ENCODE peak calls at places on chromosome 2, in six cellular contexts. K is astrocyte of the cerebellum, P is transverse colon, I is fibroblast of mammary gland, M is BE2C, C is GM23338. N is an unnamed sample.

GRCh38 chr2:221624475-221624874 is 52.4 kb upstream of the EPHA4 start:
- DNase-seq in K (no peak), P (no peak), I (no peak), M (no peak), C (no peak), N (no peak)

GRCh38 chr2:227325824-227326195 is 759 bp downstream of the MFF start:
- DNase-seq in K (peak), P (peak), I (peak), M (peak), C (peak), N (peak)

GRCh38 chr2:140657657-140658056 is 1473.2 kb downstream of the LRP1B start:
- DNase-seq in K (no peak), P (no peak), I (peak), M (no peak), C (no peak), N (no peak)

GRCh38 chr2:165745916-165746315 is 48.1 kb downstream of the GALNT3 start:
- DNase-seq in K (peak), P (no peak), I (peak), M (no peak), C (no peak), N (no peak)

GRCh38 chr2:129191530-129191929 is 787.9 kb upstream of the RAB6C start:
- DNase-seq in K (peak), P (no peak), I (no peak), M (no peak), C (peak), N (no peak)

GRCh38 chr2:143716527-143716926 is 587.3 kb downstream of the ARHGAP15 start:
- DNase-seq in K (peak), P (no peak), I (no peak), M (no peak), C (no peak), N (no peak)

GRCh38 chr2:3626118-3626816 is 31.4 kb downstream of the COLEC11 start:
- DNase-seq in K (no peak), P (no peak), I (no peak), M (no peak), C (no peak), N (no peak)

GRCh38 chr2:241777686-241778627 is 1.3 kb downstream of the GAL3ST2 start:
- DNase-seq in K (no peak), P (no peak), I (no peak), M (no peak), C (no peak), N (no peak)

GRCh38 chr2:68980956-68981355 is 6.5 kb downstream of the GKN1 start:
- DNase-seq in K (peak), P (no peak), I (no peak), M (no peak), C (no peak), N (no peak)

GRCh38 chr2:175027755-175028154 is 22.6 kb upstream of the CHN1 start:
- DNase-seq in K (no peak), P (no peak), I (no peak), M (no peak), C (no peak), N (no peak)

GRCh38 chr2:206260427-206261012 is 13.9 kb upstream of the ZDBF2 start:
- DNase-seq in K (no peak), P (no peak), I (peak), M (no peak), C (peak), N (no peak)

GRCh38 chr2:127560201-127560928 is 24.9 kb downstream of the MYO7B start:
- DNase-seq in K (no peak), P (no peak), I (peak), M (no peak), C (no peak), N (no peak)

GRCh38 chr2:3523551-3524041 is 4.3 kb upstream of the ADI1 start:
- DNase-seq in K (no peak), P (no peak), I (peak), M (no peak), C (no peak), N (no peak)

GRCh38 chr2:20509766-20510490 is 63.1 kb downstream of the RHOB start:
- DNase-seq in K (no peak), P (peak), I (peak), M (peak), C (peak), N (no peak)

GRCh38 chr2:25253153-25253617 is 84.8 kb upstream of the POMC start:
- DNase-seq in K (no peak), P (no peak), I (no peak), M (no peak), C (no peak), N (no peak)

GRCh38 chr2:128369626-128370467 is 51.2 kb upstream of the HS6ST1 start:
- DNase-seq in K (no peak), P (no peak), I (no peak), M (no peak), C (no peak), N (no peak)

GRCh38 chr2:105034170-105034569 is 3.7 kb upstream of the MRPS9 start:
- DNase-seq in K (no peak), P (no peak), I (peak), M (no peak), C (no peak), N (no peak)

GRCh38 chr2:175557810-175558377 is 376.4 kb upstream of the ATP5MC3 start:
- DNase-seq in K (no peak), P (no peak), I (no peak), M (no peak), C (peak), N (no peak)

GRCh38 chr2:55565613-55566012 is 46.1 kb downstream of the CFAP36 start:
- DNase-seq in K (no peak), P (no peak), I (no peak), M (no peak), C (no peak), N (no peak)

GRCh38 chr2:165239230-165239629 is at the start of gene SCN2A:
- DNase-seq in K (peak), P (no peak), I (peak), M (peak), C (peak), N (peak)

GRCh38 chr2:3091696-3092095 is 285.9 kb downstream of the EIPR1 start:
- DNase-seq in K (no peak), P (no peak), I (no peak), M (no peak), C (no peak), N (no peak)

GRCh38 chr2:156436477-156437085 is 402 bp downstream of the GPD2 start:
- DNase-seq in K (no peak), P (peak), I (no peak), M (no peak), C (peak), N (peak)

GRCh38 chr2:182366625-182367024 is 60.2 kb downstream of the PDE1A start:
- DNase-seq in K (peak), P (no peak), I (peak), M (no peak), C (no peak), N (no peak)

GRCh38 chr2:230669386-230669935 is 43.2 kb upstream of the CAB39 start:
- DNase-seq in K (no peak), P (no peak), I (no peak), M (no peak), C (no peak), N (peak)

GRCh38 chr2:21251216-21251971 is 127.6 kb downstream of the TDRD15 start:
- DNase-seq in K (no peak), P (peak), I (no peak), M (no peak), C (peak), N (no peak)

GRCh38 chr2:154616659-154617058 is 81.8 kb upstream of the KCNJ3 start:
- DNase-seq in K (no peak), P (no peak), I (no peak), M (no peak), C (peak), N (no peak)

GRCh38 chr2:201854841-201855240 is 48.5 kb downstream of the CDK15 start:
- DNase-seq in K (no peak), P (no peak), I (peak), M (no peak), C (no peak), N (no peak)

GRCh38 chr2:177589191-177589590 is 196.6 kb downstream of the AGPS start:
- DNase-seq in K (no peak), P (no peak), I (no peak), M (no peak), C (no peak), N (no peak)

GRCh38 chr2:54048117-54048785 is 67.2 kb upstream of the ACYP2 start:
- DNase-seq in K (no peak), P (no peak), I (no peak), M (no peak), C (no peak), N (no peak)

GRCh38 chr2:84946204-84947009 is 24.6 kb upstream of the KCMF1 start:
- DNase-seq in K (no peak), P (peak), I (peak), M (no peak), C (no peak), N (peak)

GRCh38 chr2:152426801-152427200 is 91.8 kb downstream of the FMNL2 start:
- DNase-seq in K (no peak), P (no peak), I (peak), M (no peak), C (no peak), N (no peak)

GRCh38 chr2:209411296-209411695 is 12.6 kb upstream of the MAP2 start:
- DNase-seq in K (no peak), P (no peak), I (no peak), M (no peak), C (no peak), N (no peak)

GRCh38 chr2:110796724-110797301 is 64.4 kb downstream of the ACOXL start:
- DNase-seq in K (no peak), P (no peak), I (no peak), M (no peak), C (no peak), N (no peak)

GRCh38 chr2:20553580-20553979 is 97.3 kb downstream of the HS1BP3 start:
- DNase-seq in K (no peak), P (no peak), I (no peak), M (no peak), C (no peak), N (no peak)

GRCh38 chr2:70570041-70570661 is 16.5 kb upstream of the TGFA start:
- DNase-seq in K (no peak), P (no peak), I (no peak), M (no peak), C (peak), N (no peak)

GRCh38 chr2:215970425-215970824 is 42.9 kb downstream of the MREG start:
- DNase-seq in K (no peak), P (no peak), I (peak), M (no peak), C (no peak), N (no peak)

GRCh38 chr2:33530614-33531344 is 54.3 kb downstream of the RASGRP3 start:
- DNase-seq in K (no peak), P (no peak), I (no peak), M (no peak), C (no peak), N (peak)
- H3K4me3 ChIP-seq in K (no peak), P (no peak), I (no peak), M (no peak), C (no peak), N (peak)

GRCh38 chr2:232133078-232133477 is 171.6 kb downstream of the DIS3L2 start:
- DNase-seq in K (no peak), P (no peak), I (no peak), M (no peak), C (peak), N (no peak)
- TF ChIP-seq CTCF in K (peak), P (no peak), I (peak), M (peak), C (peak), N (peak)

GRCh38 chr2:235051436-235052260 is 99.8 kb downstream of the SH3BP4 start:
- DNase-seq in K (no peak), P (no peak), I (peak), M (no peak), C (no peak), N (no peak)
- H3K4me3 ChIP-seq in K (no peak), P (no peak), I (no peak), M (no peak), C (no peak), N (no peak)

GRCh38 chr2:207710814-207711740 is at the start of gene CCNYL1:
- DNase-seq in K (peak), P (peak), I (peak), M (peak), C (peak), N (peak)
- TF ChIP-seq CTCF in K (no peak), P (peak), I (no peak), M (no peak), C (no peak), N (no peak)

DNA sequence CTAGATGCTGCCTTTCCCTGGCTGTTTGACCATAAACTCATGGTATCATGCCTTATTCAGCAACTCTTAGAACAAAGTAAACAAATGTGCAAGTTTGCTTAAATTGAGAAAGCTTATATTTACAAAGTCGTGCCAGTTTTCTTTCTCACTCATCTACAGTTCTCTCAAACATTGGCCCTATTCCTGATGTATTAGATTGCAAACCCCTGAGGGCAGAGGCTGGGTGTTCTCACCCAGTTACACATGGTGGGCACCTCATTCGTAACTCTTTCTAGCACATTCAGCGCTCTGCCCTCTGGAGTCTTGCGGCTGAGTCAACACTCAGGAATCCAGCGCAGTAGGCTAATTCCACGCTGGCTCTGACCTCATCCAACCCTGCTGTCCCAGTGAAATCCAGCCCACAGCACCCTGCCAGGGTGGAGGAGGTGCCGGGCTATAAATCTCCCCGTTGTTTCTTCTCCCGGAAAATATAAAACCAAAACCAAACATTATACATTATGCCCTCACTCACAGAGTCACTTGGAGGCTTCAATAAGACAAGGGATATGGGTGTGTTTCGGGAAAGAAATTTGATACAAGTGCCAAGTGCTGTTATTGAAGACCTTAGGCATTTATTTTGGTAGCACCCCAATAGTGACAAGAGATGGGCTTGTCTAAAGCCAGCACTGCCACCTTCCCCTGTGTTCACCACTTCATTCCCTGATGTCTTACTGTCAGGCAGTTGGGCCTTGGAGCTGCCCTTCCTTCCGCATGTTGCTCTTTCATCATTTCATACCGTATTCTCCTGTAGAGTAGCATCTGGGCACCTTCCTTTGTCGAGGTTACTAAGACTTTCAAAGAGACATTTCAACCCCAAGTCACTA is 287.4 kb downstream of the PRKCE start:
- DNase-seq in K (peak), P (peak), I (peak), M (peak), C (peak), N (no peak)
- H3K4me3 ChIP-seq in K (no peak), P (no peak), I (no peak), M (no peak), C (no peak), N (no peak)

GRCh38 chr2:187576906-187577305 is 22.7 kb upstream of the TFPI start:
- DNase-seq in K (no peak), P (no peak), I (no peak), M (no peak), C (no peak), N (no peak)

GRCh38 chr2:187581125-187581896 is 27.1 kb upstream of the TFPI start:
- DNase-seq in K (peak), P (no peak), I (peak), M (peak), C (peak), N (no peak)

GRCh38 chr2:187575081-187576067 is 21.1 kb upstream of the TFPI start:
- DNase-seq in K (peak), P (no peak), I (peak), M (no peak), C (no peak), N (no peak)

GRCh38 chr2:187577310-187577709 is 23.1 kb upstream of the TFPI start:
- DNase-seq in K (no peak), P (no peak), I (no peak), M (no peak), C (peak), N (no peak)

DNA sequence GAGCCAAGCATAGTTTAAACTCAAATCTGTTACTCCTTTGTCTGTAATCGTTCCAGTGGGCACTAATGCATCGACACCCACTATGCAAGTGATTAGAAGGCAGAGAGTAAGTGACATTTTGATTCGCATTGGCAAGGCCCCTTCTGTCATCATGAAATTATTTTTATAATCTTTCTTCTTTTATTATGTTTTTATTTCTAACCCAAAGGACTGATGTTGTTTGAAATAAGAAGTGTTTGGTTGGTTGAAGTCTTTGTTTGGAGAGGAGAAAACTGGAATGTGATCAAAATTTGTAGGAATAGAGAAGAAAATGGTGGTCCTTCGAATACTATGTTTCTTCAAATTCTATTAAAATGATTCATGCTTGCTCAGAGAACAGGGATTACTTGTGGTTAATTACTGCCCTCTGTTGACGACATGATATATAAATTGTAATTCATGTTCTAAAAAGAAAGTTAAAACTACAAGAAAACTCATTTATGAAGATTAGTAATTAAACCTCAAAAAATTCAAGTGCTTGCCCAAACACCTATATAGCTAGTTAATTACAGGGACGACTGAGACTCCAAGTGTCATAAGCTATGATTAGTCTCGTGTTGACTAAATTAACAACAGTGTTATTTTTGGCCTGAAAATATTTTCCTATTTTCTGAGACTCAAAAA is 26.4 kb upstream of the TFPI start:
- DNase-seq in K (peak), P (no peak), I (peak), M (no peak), C (peak), N (peak)
- TF ChIP-seq CTCF in K (no peak), P (peak), I (peak), M (peak), C (peak), N (peak)

GRCh38 chr2:23904215-23904614 is 22.7 kb downstream of the ATAD2B start:
- DNase-seq in K (no peak), P (no peak), I (no peak), M (no peak), C (no peak), N (no peak)

GRCh38 chr2:23901966-23902942 is 24.7 kb downstream of the ATAD2B start:
- DNase-seq in K (no peak), P (no peak), I (peak), M (no peak), C (no peak), N (no peak)

GRCh38 chr2:23903034-23903433 is 23.9 kb downstream of the ATAD2B start:
- DNase-seq in K (no peak), P (no peak), I (no peak), M (no peak), C (no peak), N (no peak)

GRCh38 chr2:23900133-23900926 is 26.6 kb downstream of the ATAD2B start:
- DNase-seq in K (no peak), P (peak), I (peak), M (no peak), C (no peak), N (no peak)

DNA sequence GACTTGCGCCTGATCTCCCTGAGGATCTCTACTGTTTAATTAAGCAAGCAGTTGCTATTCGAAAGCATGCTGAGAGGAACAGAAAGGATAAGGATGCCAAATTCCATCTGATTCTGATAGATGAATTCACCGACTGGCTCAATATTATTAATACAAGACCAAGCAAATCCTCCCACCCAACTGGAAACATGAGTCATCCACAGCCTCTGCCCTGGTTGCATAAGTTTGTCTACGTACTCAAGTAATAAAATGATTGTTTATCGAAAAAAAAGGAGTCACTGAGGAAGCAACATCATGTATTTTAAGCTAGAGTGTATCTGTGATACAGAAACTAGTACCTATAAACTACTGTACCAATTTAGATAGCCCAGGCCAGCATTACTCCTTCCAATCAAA is 26.0 kb downstream of the ATAD2B start:
- DNase-seq in K (peak), P (peak), I (peak), M (no peak), C (no peak), N (no peak)
- H3K4me3 ChIP-seq in K (no peak), P (no peak), I (peak), M (no peak), C (no peak), N (no peak)

GRCh38 chr2:239094727-239095266 is 246.9 kb downstream of the TWIST2 start:
- DNase-seq in K (no peak), P (no peak), I (no peak), M (no peak), C (no peak), N (no peak)

GRCh38 chr2:239098288-239098970 is 250.5 kb downstream of the TWIST2 start:
- DNase-seq in K (no peak), P (peak), I (no peak), M (no peak), C (no peak), N (no peak)

GRCh38 chr2:239097428-239097696 is 249.5 kb downstream of the TWIST2 start:
- DNase-seq in K (no peak), P (no peak), I (no peak), M (no peak), C (no peak), N (no peak)

GRCh38 chr2:239095475-239095874 is 247.6 kb downstream of the TWIST2 start:
- DNase-seq in K (no peak), P (no peak), I (no peak), M (no peak), C (no peak), N (no peak)

GRCh38 chr2:239096676-239097427 is 249.0 kb downstream of the TWIST2 start:
- DNase-seq in K (no peak), P (no peak), I (no peak), M (no peak), C (no peak), N (no peak)
- TF ChIP-seq CTCF in K (no peak), P (no peak), I (no peak), M (no peak), C (no peak), N (no peak)

N was measured in GM06990.